ENCODE peak calls at places on chromosomes 12 and 14, in ten cellular contexts. P is pulmonary artery endothelial cell; K is stimulated activated CD8-positive, alpha-beta memory T cell treated with anti-CD3 and anti-CD28 coated beads, Interleukin-15, amount 100 ng/mL, for 48 hours; D is fibroblast of lung; Y is GM20000; H is astrocyte of the spinal cord; E is activated T-helper 9 cell treated with anti-CD3 and anti-CD28 coated beads, Interleukin-2, amount 50 U/mL, for 16 hours; X is pons; F is activated CD4-positive, alpha-beta memory T cell treated with anti-CD3 and anti-CD28 coated beads, Interleukin-2, amount 10 ng/mL, durations not matched to agents 7 days and 5 days; C is NCI-H1694. V is an unnamed sample.

GRCh38 chr12:64318605-64319004 is 72.0 kb downstream of the C12orf56 start:
- DNase-seq in H (peak), C (no peak), E (no peak), Y (peak), P (no peak), X (no peak), D (peak), K (no peak), F (no peak), V (no peak)

GRCh38 chr14:24113379-24113800 is 1.2 kb upstream of the DCAF11 start:
- DNase-seq in C (no peak), H (no peak), P (no peak), X (no peak), K (no peak), F (no peak), D (no peak), E (no peak), Y (no peak), V (no peak)

GRCh38 chr12:47822863-47823262 is 3.2 kb upstream of the HDAC7 start:
- DNase-seq in K (no peak), C (no peak), Y (no peak), F (no peak), E (no peak), X (no peak), P (no peak), H (no peak), D (no peak), V (no peak)

GRCh38 chr14:96164861-96165490 is 39.7 kb upstream of the BDKRB2 start:
- DNase-seq in H (no peak), F (no peak), K (no peak), E (no peak), P (no peak), Y (no peak), C (no peak), D (peak), X (no peak), V (no peak)

GRCh38 chr12:80186727-80187217 is 87.4 kb downstream of the OTOGL start:
- DNase-seq in E (no peak), C (peak), Y (peak), D (peak), X (peak), F (peak), P (peak), H (peak), K (no peak), V (peak)

GRCh38 chr14:96309907-96310330 is 53.2 kb downstream of the ATG2B start:
- DNase-seq in P (no peak), C (no peak), F (no peak), H (peak), K (no peak), X (no peak), Y (no peak), D (peak), E (no peak), V (no peak)

GRCh38 chr12:106188249-106188648 is 49.5 kb upstream of the NUAK1 start:
- DNase-seq in D (no peak), H (no peak), E (no peak), Y (no peak), C (no peak), F (no peak), X (no peak), K (no peak), P (no peak), V (no peak)

GRCh38 chr14:63800083-63800482 is 52.7 kb upstream of the SYNE2 start:
- DNase-seq in Y (no peak), X (no peak), C (no peak), P (no peak), K (no peak), D (no peak), E (no peak), H (no peak), F (no peak), V (no peak)

GRCh38 chr12:124753230-124753595 is 110.5 kb downstream of the SCARB1 start:
- DNase-seq in E (no peak), X (no peak), C (no peak), D (no peak), F (no peak), P (no peak), Y (no peak), K (no peak), H (no peak), V (no peak)

GRCh38 chr14:88168025-88168424 is 155.0 kb downstream of the KCNK10 start:
- DNase-seq in X (no peak), H (no peak), E (no peak), F (no peak), Y (no peak), C (no peak), P (no peak), K (no peak), D (no peak), V (no peak)

GRCh38 chr12:119183942-119184695 is 5.4 kb downstream of the HSPB8 start:
- DNase-seq in K (no peak), X (no peak), P (no peak), C (no peak), F (no peak), Y (no peak), H (no peak), D (no peak), E (no peak), V (peak)

GRCh38 chr14:35229495-35230089 is 62.6 kb upstream of the PSMA6 start:
- DNase-seq in C (peak), P (no peak), K (no peak), X (peak), F (no peak), Y (no peak), H (no peak), D (peak), E (no peak), V (no peak)

GRCh38 chr12:16075887-16076286 is 164.8 kb downstream of the DERA start:
- DNase-seq in X (no peak), P (no peak), C (no peak), D (no peak), F (no peak), H (no peak), Y (no peak), K (no peak), E (no peak), V (no peak)

GRCh38 chr14:104885031-104885972 is 20.2 kb downstream of the CEP170B start:
- DNase-seq in P (no peak), X (no peak), D (no peak), K (no peak), Y (no peak), F (no peak), E (no peak), H (no peak), C (no peak), V (no peak)

GRCh38 chr12:63163542-63163941 is 12.5 kb upstream of the AVPR1A start:
- DNase-seq in K (no peak), F (no peak), H (no peak), Y (no peak), C (no peak), E (no peak), X (no peak), D (no peak), P (no peak), V (no peak)

GRCh38 chr12:69994593-69995222 is 169.7 kb downstream of the MYRFL start:
- DNase-seq in F (no peak), X (no peak), P (no peak), E (no peak), K (no peak), Y (no peak), D (no peak), C (no peak), H (no peak), V (no peak)

GRCh38 chr12:50960130-50960529 is 7.8 kb downstream of the HIGD1C start:
- DNase-seq in C (no peak), F (no peak), Y (no peak), X (no peak), P (no peak), E (no peak), D (no peak), K (no peak), H (peak), V (no peak)

GRCh38 chr14:36553650-36554260 is 28.7 kb downstream of the NKX2-8 start:
- DNase-seq in E (no peak), P (no peak), Y (peak), D (peak), K (no peak), F (no peak), C (peak), X (peak), H (peak), V (peak)

GRCh38 chr14:28751467-28752058 is 15.0 kb upstream of the FOXG1 start:
- DNase-seq in K (no peak), C (no peak), Y (no peak), E (no peak), F (no peak), H (peak), D (peak), P (no peak), X (peak), V (peak)

GRCh38 chr14:20841096-20841495 is 38.5 kb upstream of the RNASE1 start:
- DNase-seq in Y (no peak), F (no peak), K (no peak), X (no peak), H (no peak), E (no peak), P (no peak), D (no peak), C (no peak), V (no peak)

GRCh38 chr12:105041186-105041585 is 43.1 kb downstream of the ALDH1L2 start:
- DNase-seq in X (peak), C (no peak), P (no peak), K (no peak), D (no peak), E (no peak), H (peak), F (no peak), Y (no peak), V (no peak)

GRCh38 chr12:21296751-21297406 is 37.8 kb downstream of the SLCO1A2 start:
- DNase-seq in E (no peak), C (no peak), K (no peak), Y (peak), H (peak), X (no peak), P (no peak), D (peak), F (no peak), V (peak)

GRCh38 chr12:91492648-91493047 is 310.0 kb upstream of the DCN start:
- DNase-seq in F (no peak), H (no peak), Y (no peak), D (no peak), C (no peak), P (no peak), K (no peak), E (no peak), X (no peak), V (no peak)

GRCh38 chr12:93990832-93991748 is 157.3 kb upstream of the PLXNC1 start:
- DNase-seq in C (no peak), K (no peak), D (peak), Y (no peak), F (no peak), E (no peak), X (peak), P (no peak), H (peak), V (peak)

GRCh38 chr14:83975435-83976222 is 1554.3 kb upstream of the FLRT2 start:
- DNase-seq in D (peak), E (no peak), K (no peak), F (no peak), Y (no peak), P (peak), X (no peak), C (no peak), H (no peak), V (no peak)

GRCh38 chr12:6367969-6368892 is 7.1 kb downstream of the SCNN1A start:
- DNase-seq in K (no peak), F (no peak), H (no peak), E (no peak), C (no peak), D (no peak), X (peak), Y (no peak), P (no peak), V (no peak)

GRCh38 chr14:77612011-77612620 is 4.3 kb downstream of the SPTLC2 start:
- DNase-seq in H (peak), P (no peak), K (no peak), Y (no peak), F (no peak), X (peak), E (no peak), C (no peak), D (peak), V (peak)

GRCh38 chr14:23566782-23567185 is 807 bp downstream of the AP1G2 start:
- DNase-seq in F (no peak), D (peak), K (no peak), Y (no peak), P (no peak), E (no peak), H (no peak), X (no peak), C (no peak), V (no peak)

GRCh38 chr12:95146767-95147166 is 70.5 kb downstream of the FGD6 start:
- DNase-seq in E (no peak), C (no peak), Y (no peak), P (no peak), K (no peak), X (no peak), H (no peak), F (no peak), D (no peak), V (no peak)

GRCh38 chr12:98465950-98466349 is 49.4 kb upstream of the TMPO start:
- DNase-seq in E (no peak), F (no peak), D (no peak), C (no peak), X (no peak), Y (no peak), P (no peak), K (no peak), H (no peak), V (no peak)

GRCh38 chr12:131833896-131834641 is 5.9 kb downstream of the MMP17 start:
- DNase-seq in K (no peak), P (no peak), E (no peak), C (peak), X (peak), Y (no peak), D (peak), F (no peak), H (peak), V (peak)

GRCh38 chr12:1915082-1915968 is 3.1 kb downstream of the CACNA2D4 start:
- DNase-seq in C (peak), D (no peak), K (no peak), H (no peak), E (no peak), F (peak), X (no peak), P (no peak), Y (peak), V (no peak)

GRCh38 chr14:59246566-59246965 is 58.1 kb downstream of the DAAM1 start:
- DNase-seq in F (no peak), D (no peak), P (no peak), X (no peak), K (no peak), H (no peak), E (no peak), Y (no peak), C (no peak), V (no peak)

V was measured in midbrain.